ENCODE peak calls at places on chromosomes 16 and 17, in ten cellular contexts. I is tibial nerve; B is prostate gland; W is hepatocyte; G is CD8-positive, alpha-beta T cell; T is lung; L is dorsolateral prefrontal cortex; D is Panc1; O is adrenal gland; Z is body of pancreas. X is an unnamed sample.
A peak's percentile ranks its signal among the peaks of the same experiment; 100 is the strongest.

GRCh38 chr17:45431531-45432404 is 902 bp downstream of the ARHGAP27 start:
- DNase-seq in W (peak; percentile 90), D (no peak), B (peak; percentile 91), T (peak; percentile 91), G (peak; percentile 73), L (peak; percentile 17), O (peak; percentile 57), I (no peak), Z (peak; percentile 78), X (peak; percentile 96)

GRCh38 chr16:80804451-80805383 is at the start of gene CDYL2:
- DNase-seq in G (peak; percentile 38), Z (peak; percentile 69), B (peak; percentile 43), D (no peak), T (peak; percentile 29), I (no peak), L (no peak), O (peak; percentile 41), W (peak; percentile 82), X (peak; percentile 49)

GRCh38 chr16:84340305-84341040 is 27.9 kb upstream of the ATP2C2 start:
- DNase-seq in D (no peak), G (no peak), Z (no peak), I (no peak), B (peak; percentile 89), O (no peak), T (peak; percentile 76), W (peak; percentile 71), L (no peak), X (peak; percentile 86)

GRCh38 chr16:48123104-48123788 is 32.5 kb downstream of the ABCC12 start:
- DNase-seq in L (peak; percentile 59), B (no peak), W (peak; percentile 63), O (peak; percentile 86), I (no peak), G (no peak), D (peak; percentile 97), Z (no peak), T (peak; percentile 30), X (no peak)

GRCh38 chr16:87850009-87851006 is 19.0 kb downstream of the SLC7A5 start:
- DNase-seq in D (no peak), W (peak; percentile 79), B (peak; percentile 45), I (peak; percentile 41), L (peak; percentile 60), O (peak; percentile 63), G (peak; percentile 82), T (peak; percentile 63), Z (peak; percentile 73), X (peak; percentile 75)

GRCh38 chr17:19237389-19238166 is 412 bp downstream of the EPN2 start:
- DNase-seq in G (no peak), B (peak; percentile 33), W (peak; percentile 70), L (no peak), D (no peak), T (peak; percentile 33), O (peak; percentile 14), I (no peak), Z (peak; percentile 50), X (peak; percentile 47)

GRCh38 chr17:47694018-47694817 is at the start of gene TBKBP1:
- DNase-seq in O (peak; percentile 32), Z (peak; percentile 66), W (peak; percentile 86), L (peak; percentile 32), B (no peak), I (peak; percentile 15), T (no peak), D (no peak), G (peak; percentile 51), X (peak; percentile 26)

GRCh38 chr17:61000911-61001310 is 323.3 kb downstream of the BCAS3 start:
- DNase-seq in T (no peak), Z (no peak), B (no peak), O (no peak), W (peak; percentile 11), L (no peak), G (no peak), D (no peak), I (no peak), X (no peak)

GRCh38 chr16:46627746-46628145 is 6.6 kb upstream of the SHCBP1 start:
- DNase-seq in W (no peak), I (no peak), T (no peak), L (no peak), B (no peak), D (no peak), G (no peak), Z (no peak), O (no peak), X (no peak)

GRCh38 chr16:28572659-28573510 is 19.2 kb downstream of the SGF29 start:
- DNase-seq in L (peak; percentile 60), O (no peak), Z (no peak), D (no peak), B (no peak), I (no peak), T (no peak), W (peak; percentile 58), G (no peak), X (no peak)

GRCh38 chr17:79621151-79621940 is 10.5 kb upstream of the RBFOX3 start:
- DNase-seq in W (no peak), G (no peak), D (no peak), Z (no peak), O (no peak), I (no peak), B (no peak), L (no peak), T (no peak), X (no peak)

DNA sequence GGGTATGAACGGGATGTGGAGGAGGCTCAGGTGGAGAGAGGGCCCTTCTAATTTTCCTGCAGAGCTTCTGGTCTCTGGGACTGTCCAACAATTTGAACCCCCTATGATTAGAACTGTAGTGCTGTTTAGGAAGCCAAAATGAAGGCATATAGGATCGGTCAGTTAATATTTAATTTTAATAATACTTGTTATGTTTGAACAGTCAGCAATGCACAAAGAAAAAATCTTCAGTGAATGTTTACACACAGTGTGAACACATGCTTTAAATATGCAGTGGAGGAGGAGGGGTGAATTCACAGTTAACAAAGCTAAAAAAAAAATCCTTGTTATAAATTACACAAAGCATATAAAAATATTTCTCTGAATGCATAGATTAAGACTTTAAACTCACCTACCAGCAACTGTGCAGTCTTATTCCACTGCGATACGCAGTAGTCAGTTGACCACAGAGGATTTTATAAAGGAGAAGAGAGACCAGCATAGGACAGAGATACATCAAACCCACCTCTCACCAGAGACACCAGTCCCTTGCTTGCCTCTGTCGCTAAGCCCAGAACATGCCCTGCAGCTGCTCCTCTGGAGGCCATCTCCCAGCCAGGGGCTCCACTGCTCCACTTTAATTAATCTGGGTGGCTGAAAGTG is 14.6 kb downstream of the ANKRD40 start:
- DNase-seq in O (no peak), I (no peak), B (no peak), D (no peak), G (no peak), L (no peak), W (no peak), Z (no peak), T (no peak), X (no peak)
- H3K27ac ChIP-seq in O (no peak overlapping the region), I (no peak overlapping the region), B (peak overlapping the region; percentile 73), D (peak overlapping the region; percentile 29), G (no peak overlapping the region), L (no peak overlapping the region), W (peak overlapping the region; percentile 99), Z (peak overlapping the region; percentile 94), T (peak overlapping the region; percentile 73), X (peak overlapping the region; percentile 81)

DNA sequence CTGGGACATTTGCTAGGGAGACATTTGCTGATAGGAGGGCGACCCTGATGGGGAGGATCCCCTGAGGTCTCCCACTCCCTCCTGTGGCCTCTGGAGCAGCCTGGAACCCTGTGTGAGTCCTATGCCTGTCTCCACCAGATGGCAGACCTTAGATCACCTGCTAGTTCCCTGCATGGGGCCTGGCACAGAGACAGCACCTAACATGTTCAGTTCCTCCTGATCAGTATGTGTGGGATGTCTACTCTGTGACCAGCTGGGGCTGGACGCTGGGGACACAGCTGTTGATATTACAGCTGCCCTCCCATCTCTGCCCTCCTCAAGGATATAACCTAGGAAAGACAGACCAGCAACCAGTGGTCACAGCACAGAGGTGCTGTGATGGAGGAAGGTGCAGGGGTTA is 1.1 kb upstream of the ADCY7 start:
- DNase-seq in Z (peak; percentile 23), D (no peak), I (no peak), L (no peak), G (peak; percentile 49), B (no peak), O (no peak), T (no peak), W (peak; percentile 14), X (peak; percentile 55)
- TF ChIP-seq CTCF in Z (no peak), D (no peak), I (no peak), L (no peak), G (peak; percentile 34), B (no peak), O (peak; percentile 16), T (no peak), W (no peak), X (peak; percentile 39)

DNA sequence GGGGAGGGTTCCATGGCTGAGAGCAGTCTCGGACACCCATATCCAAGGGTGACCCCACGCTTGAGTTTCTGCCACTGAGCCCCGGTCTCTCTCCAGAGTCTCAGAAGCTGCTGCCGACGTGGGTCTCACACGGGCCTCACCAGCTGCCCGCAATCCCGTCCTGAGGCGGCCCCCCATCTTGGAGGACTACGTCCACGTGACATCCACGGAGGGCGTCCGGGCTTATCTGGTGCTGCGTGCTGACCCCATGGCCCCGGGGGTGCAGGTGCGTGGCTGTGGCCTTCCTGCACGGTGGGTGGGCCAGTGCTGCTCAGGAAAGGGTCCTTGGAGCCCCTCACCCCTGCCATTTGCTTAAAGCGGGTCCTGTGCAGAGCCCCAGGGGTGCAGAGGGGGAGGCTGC is 1.0 kb downstream of the CHTF18 start:
- DNase-seq in L (no peak), G (no peak), B (no peak), Z (no peak), O (no peak), T (no peak), W (no peak), D (no peak), I (no peak), X (no peak)
- H3K4me3 ChIP-seq in L (peak overlapping the region; percentile 96), G (no peak overlapping the region), B (no peak overlapping the region), Z (no peak overlapping the region), O (no peak overlapping the region), T (no peak overlapping the region), W (no peak overlapping the region), D (peak overlapping the region; percentile 68), I (no peak overlapping the region), X (no peak overlapping the region)

GRCh38 chr17:4204676-4205075 is 59.1 kb downstream of the ANKFY1 start:
- DNase-seq in Z (no peak), L (no peak), D (no peak), O (peak; percentile 90), T (peak; percentile 35), W (peak; percentile 64), G (no peak), I (peak; percentile 78), B (peak; percentile 34), X (peak; percentile 35)

GRCh38 chr17:4204190-4204589 is 59.6 kb downstream of the ANKFY1 start:
- DNase-seq in D (no peak), T (no peak), L (no peak), W (no peak), Z (no peak), G (no peak), O (no peak), I (no peak), B (no peak), X (no peak)

GRCh38 chr17:4206945-4207344 is 56.8 kb downstream of the ANKFY1 start:
- DNase-seq in I (no peak), O (no peak), D (no peak), T (no peak), G (no peak), L (no peak), W (no peak), B (no peak), Z (no peak), X (no peak)

GRCh38 chr17:4208228-4208627 is 55.6 kb downstream of the ANKFY1 start:
- DNase-seq in G (no peak), O (no peak), Z (no peak), W (no peak), I (no peak), L (no peak), B (no peak), T (no peak), D (no peak), X (no peak)

GRCh38 chr17:4205917-4206316 is 57.9 kb downstream of the ANKFY1 start:
- DNase-seq in B (no peak), T (no peak), I (no peak), O (no peak), L (no peak), Z (no peak), G (no peak), D (no peak), W (no peak), X (no peak)
- H3K27ac ChIP-seq in B (no peak overlapping the region), T (no peak overlapping the region), I (no peak overlapping the region), O (no peak overlapping the region), L (no peak overlapping the region), Z (no peak overlapping the region), G (no peak overlapping the region), D (no peak overlapping the region), W (no peak overlapping the region), X (no peak overlapping the region)